ENCODE peak calls at places on chromosomes 7 and 10, in four cellular contexts. F is HepG2, L is K562, P is GM12878. W is an unnamed sample.

GRCh38 chr10:520402-520787 is 169.1 kb downstream of the DIP2C start:
- DNase-seq in F (no peak), L (no peak), P (no peak), W (no peak)

GRCh38 chr10:62443866-62444265 is 69.7 kb downstream of the ZNF365 start:
- DNase-seq in F (no peak), L (no peak), P (no peak), W (no peak)

GRCh38 chr7:142557971-142558582 is 191.2 kb upstream of the PRSS1 start:
- DNase-seq in F (peak), L (peak), P (no peak), W (peak)

GRCh38 chr10:3430501-3430900 is 257.9 kb upstream of the PITRM1 start:
- DNase-seq in F (no peak), L (no peak), P (no peak), W (no peak)

GRCh38 chr7:84085147-84085546 is 109.4 kb downstream of the SEMA3A start:
- DNase-seq in F (peak), L (no peak), P (no peak), W (no peak)

GRCh38 chr7:54260868-54261475 is 281.2 kb upstream of the VSTM2A start:
- DNase-seq in F (no peak), L (no peak), P (no peak), W (no peak)

GRCh38 chr7:34425631-34426384 is 232.2 kb upstream of the NPSR1 start:
- DNase-seq in F (peak), L (no peak), P (no peak), W (no peak)

GRCh38 chr7:2540133-2540532 is 15.2 kb downstream of the BRAT1 start:
- DNase-seq in F (no peak), L (no peak), P (no peak), W (no peak)

GRCh38 chr10:69065406-69066361 is 22.2 kb upstream of the SRGN start:
- DNase-seq in F (no peak), L (no peak), P (no peak), W (peak)

GRCh38 chr10:22677333-22677732 is 37.0 kb downstream of the PIP4K2A start:
- DNase-seq in F (no peak), L (no peak), P (no peak), W (no peak)

GRCh38 chr10:119667562-119668328 is 16.6 kb downstream of the BAG3 start:
- DNase-seq in F (peak), L (no peak), P (no peak), W (peak)

GRCh38 chr10:119666709-119667004 is 15.5 kb downstream of the BAG3 start:
- DNase-seq in F (no peak), L (no peak), P (no peak), W (no peak)

GRCh38 chr10:119665901-119666708 is 14.9 kb downstream of the BAG3 start:
- DNase-seq in F (peak), L (no peak), P (no peak), W (no peak)

GRCh38 chr10:119659951-119660350 is 8.8 kb downstream of the BAG3 start:
- DNase-seq in F (peak), L (no peak), P (no peak), W (no peak)

GRCh38 chr10:119663866-119664698 is 12.9 kb downstream of the BAG3 start:
- DNase-seq in F (no peak), L (no peak), P (no peak), W (no peak)
- TF ChIP-seq MYC in F (no peak), L (no peak), P (no peak), W (no peak)

GRCh38 chr10:17278607-17279240 is 50.7 kb downstream of the VIM start:
- DNase-seq in F (no peak), L (no peak), P (no peak), W (no peak)
- TF ChIP-seq RAD21 in F (no peak), L (no peak), P (no peak), W (no peak)

DNA sequence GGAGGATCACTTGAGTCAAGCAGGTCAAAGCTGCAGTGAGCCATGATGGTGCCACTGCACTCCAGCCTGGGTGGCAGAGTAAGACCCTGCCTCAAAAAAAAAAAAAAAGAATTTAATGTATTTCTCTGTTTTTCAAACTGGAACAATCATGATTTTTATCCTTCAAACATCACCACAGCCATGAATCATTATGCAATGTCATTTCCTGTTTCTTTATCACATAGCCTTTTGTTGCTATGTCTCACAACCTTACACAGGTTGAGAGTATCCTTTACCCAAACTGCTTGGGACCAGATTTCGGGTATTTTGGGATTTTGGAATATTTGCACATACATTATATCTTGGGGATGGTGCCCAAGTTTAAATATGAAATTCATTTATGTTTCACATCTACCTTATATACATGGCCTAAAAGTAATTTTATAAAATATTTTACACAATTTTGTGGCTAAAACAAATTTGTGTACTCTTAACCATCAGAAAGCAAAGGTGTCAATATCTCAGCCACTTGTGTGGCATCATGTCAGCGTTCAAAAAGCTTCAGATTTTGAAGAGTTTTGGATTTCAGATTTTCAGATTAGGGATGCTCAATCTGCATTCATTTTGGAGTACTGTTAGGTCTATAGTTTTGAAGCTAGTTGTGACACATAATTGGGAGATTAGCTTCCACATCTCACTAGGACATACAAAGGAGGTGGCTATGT is 8.2 kb downstream of the NT5C3A start:
- DNase-seq in F (no peak), L (no peak), P (no peak), W (no peak)
- TF ChIP-seq MYC in F (no peak), L (no peak), P (no peak), W (no peak)

DNA sequence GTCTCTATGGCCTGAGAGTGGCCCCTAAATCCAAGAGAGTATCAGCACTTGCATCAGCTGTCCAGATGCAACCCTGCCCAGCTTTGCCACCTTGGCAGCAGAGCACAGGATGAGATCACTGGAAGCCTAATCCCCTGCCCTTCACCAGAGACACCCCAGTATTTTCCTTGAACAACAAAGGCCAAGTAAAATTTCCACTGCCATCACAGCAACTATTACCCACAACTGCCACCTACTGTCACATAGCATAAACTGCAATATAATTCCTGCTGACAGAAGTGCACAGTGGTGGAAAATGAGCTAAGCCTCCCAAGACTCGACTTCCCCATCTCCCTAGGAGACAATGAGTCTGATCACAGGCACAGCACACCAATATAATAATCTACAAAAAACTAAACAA is 462.8 kb upstream of the ZWINT start:
- DNase-seq in F (peak), L (no peak), P (peak), W (no peak)
- TF ChIP-seq RAD21 in F (no peak), L (peak), P (peak), W (peak)

GRCh38 chr10:91521444-91521843 is 111.3 kb downstream of the HECTD2 start:
- DNase-seq in F (no peak), L (no peak), P (no peak), W (no peak)
- TF ChIP-seq MYC in F (no peak), L (no peak), P (no peak), W (no peak)

GRCh38 chr7:157150825-157151412 is 12.2 kb downstream of the UBE3C start:
- DNase-seq in F (peak), L (peak), P (no peak), W (no peak)
- TF ChIP-seq RAD21 in F (no peak), L (no peak), P (no peak), W (no peak)

GRCh38 chr7:125089171-125089570 is 159.5 kb upstream of the POT1 start:
- DNase-seq in F (no peak), L (no peak), P (no peak), W (no peak)

GRCh38 chr7:125088555-125088954 is 158.9 kb upstream of the POT1 start:
- DNase-seq in F (no peak), L (no peak), P (no peak), W (no peak)

GRCh38 chr7:125084196-125084595 is 154.6 kb upstream of the POT1 start:
- DNase-seq in F (no peak), L (no peak), P (no peak), W (no peak)

GRCh38 chr7:125090596-125090995 is 161.0 kb upstream of the POT1 start:
- DNase-seq in F (no peak), L (no peak), P (no peak), W (no peak)

DNA sequence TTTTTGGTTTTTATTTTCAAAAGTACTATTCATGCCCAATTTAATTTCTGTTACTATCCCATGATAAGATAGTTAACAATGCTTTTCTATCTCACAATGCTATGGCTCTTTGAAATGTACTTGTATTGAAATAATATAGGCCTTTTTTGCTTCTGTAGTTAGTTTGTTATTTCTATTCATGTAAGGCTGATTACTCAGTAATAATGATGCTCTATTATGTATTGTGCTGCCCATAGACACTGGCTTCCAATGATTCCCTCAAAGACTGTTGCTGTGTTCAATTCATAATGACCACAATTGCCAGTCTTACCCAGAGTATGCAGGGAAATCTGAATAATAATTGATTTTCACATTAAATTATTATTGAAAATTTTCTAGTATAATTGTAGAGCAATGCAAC is 155.5 kb upstream of the POT1 start:
- DNase-seq in F (no peak), L (no peak), P (no peak), W (no peak)
- TF ChIP-seq MYC in F (no peak), L (no peak), P (no peak), W (no peak)

W was measured in A549.